ENCODE peak calls at places on chromosomes 2 and 18, in six cellular contexts. X is stomach, E is astrocyte, Z is psoas muscle, U is BJ, N is bronchial epithelial cell. B is an unnamed sample.

GRCh38 chr2:38959938-38960608 is 70.4 kb downstream of the ARHGEF33 start:
- DNase-seq in N (peak; percentile 63), Z (peak; percentile 87), E (peak; percentile 83), X (peak; percentile 70), U (no peak), B (peak; percentile 67)

GRCh38 chr2:51673628-51674027 is 641.7 kb upstream of the NRXN1 start:
- DNase-seq in N (no peak), U (no peak), X (no peak), Z (no peak), E (no peak), B (no peak)

GRCh38 chr2:199428291-199428690 is 29.4 kb downstream of the SATB2 start:
- DNase-seq in X (no peak), Z (no peak), U (no peak), N (no peak), E (no peak), B (no peak)

GRCh38 chr2:240868286-240869108 is at the start of gene AGXT:
- DNase-seq in N (no peak), U (peak; percentile 14), E (peak; percentile 6), X (no peak), Z (no peak), B (no peak)

GRCh38 chr2:235001237-235002133 is 49.7 kb downstream of the SH3BP4 start:
- DNase-seq in N (no peak), U (no peak), Z (peak; percentile 19), X (peak; percentile 57), E (no peak), B (no peak)

GRCh38 chr18:21110667-21111350 is 804 bp downstream of the ROCK1 start:
- DNase-seq in E (peak; percentile 46), N (peak; percentile 35), X (peak; percentile 57), Z (peak; percentile 64), U (no peak), B (no peak)

GRCh38 chr2:143787674-143788073 is 658.5 kb downstream of the ARHGAP15 start:
- DNase-seq in U (no peak), E (no peak), N (peak; percentile 55), X (no peak), Z (no peak), B (no peak)

GRCh38 chr2:64410673-64411072 is 43.3 kb upstream of the LGALSL start:
- DNase-seq in Z (no peak), E (no peak), U (no peak), X (no peak), N (no peak), B (no peak)

GRCh38 chr2:264493-265468 is at the start of gene ACP1:
- DNase-seq in E (peak; percentile 78), N (peak; percentile 93), U (peak; percentile 69), Z (peak; percentile 96), X (peak; percentile 99), B (peak; percentile 86)

GRCh38 chr2:195370167-195370943 is 286.7 kb upstream of the SLC39A10 start:
- DNase-seq in U (no peak), X (no peak), Z (no peak), E (no peak), N (no peak), B (no peak)

GRCh38 chr2:36408198-36408703 is 52.7 kb downstream of the CRIM1 start:
- DNase-seq in Z (peak; percentile 42), X (no peak), E (peak; percentile 81), U (no peak), N (no peak), B (peak; percentile 34)

GRCh38 chr2:133062946-133063345 is 392.9 kb upstream of the LYPD1 start:
- DNase-seq in E (peak; percentile 49), N (no peak), X (no peak), U (no peak), Z (no peak), B (no peak)

GRCh38 chr2:237886702-237887481 is 27.5 kb downstream of the RAMP1 start:
- DNase-seq in U (no peak), E (peak; percentile 82), X (no peak), N (no peak), Z (peak; percentile 92), B (peak; percentile 55)

GRCh38 chr2:3033315-3033714 is 344.3 kb downstream of the EIPR1 start:
- DNase-seq in X (no peak), N (no peak), Z (no peak), E (no peak), U (no peak), B (no peak)

GRCh38 chr2:214695789-214696188 is 113.7 kb downstream of the BARD1 start:
- DNase-seq in X (no peak), Z (no peak), E (no peak), U (no peak), N (peak; percentile 27), B (no peak)

GRCh38 chr18:37590346-37590745 is 24.7 kb upstream of the CELF4 start:
- DNase-seq in Z (no peak), N (no peak), E (no peak), U (no peak), X (no peak), B (no peak)

GRCh38 chr2:242085941-242086621 is 216.6 kb downstream of the RTP5 start:
- DNase-seq in N (no peak), X (peak; percentile 64), U (no peak), E (no peak), Z (no peak), B (no peak)

GRCh38 chr2:105239924-105240323 is 1.6 kb upstream of the GPR45 start:
- DNase-seq in Z (no peak), X (no peak), N (no peak), U (peak; percentile 82), E (peak; percentile 97), B (peak; percentile 73)

GRCh38 chr18:46152808-46153617 is 48.8 kb downstream of the HAUS1 start:
- DNase-seq in U (no peak), E (peak; percentile 27), X (no peak), Z (peak; percentile 82), N (peak; percentile 86), B (no peak)

GRCh38 chr2:130834091-130834922 is 2.4 kb upstream of the ARHGEF4 start:
- DNase-seq in E (peak; percentile 62), X (no peak), N (peak; percentile 55), Z (peak; percentile 26), U (no peak), B (no peak)

GRCh38 chr2:190802810-190803209 is 77.8 kb upstream of the GLS start:
- DNase-seq in E (no peak), N (no peak), U (no peak), X (no peak), Z (no peak), B (no peak)

GRCh38 chr2:212863185-212863588 is 288.2 kb downstream of the IKZF2 start:
- DNase-seq in Z (no peak), X (peak; percentile 33), U (no peak), N (peak; percentile 48), E (no peak), B (no peak)

GRCh38 chr2:43225093-43225787 is 1.2 kb downstream of the ZFP36L2 start:
- DNase-seq in X (peak; percentile 67), Z (peak; percentile 78), U (no peak), E (peak; percentile 57), N (no peak), B (peak; percentile 45)

GRCh38 chr18:35516789-35517188 is 19.0 kb upstream of the INO80C start:
- DNase-seq in E (no peak), Z (no peak), U (no peak), N (no peak), X (no peak), B (no peak)

GRCh38 chr2:9631976-9632700 is 1.3 kb upstream of the YWHAQ start:
- DNase-seq in Z (no peak), E (no peak), U (no peak), X (no peak), N (no peak), B (no peak)

GRCh38 chr18:49652841-49653240 is 91.0 kb downstream of the LIPG start:
- DNase-seq in E (no peak), N (no peak), U (no peak), X (no peak), Z (no peak), B (no peak)

GRCh38 chr2:20403693-20404381 is 43.0 kb upstream of the RHOB start:
- DNase-seq in E (no peak), U (no peak), N (no peak), Z (no peak), X (no peak), B (no peak)

DNA sequence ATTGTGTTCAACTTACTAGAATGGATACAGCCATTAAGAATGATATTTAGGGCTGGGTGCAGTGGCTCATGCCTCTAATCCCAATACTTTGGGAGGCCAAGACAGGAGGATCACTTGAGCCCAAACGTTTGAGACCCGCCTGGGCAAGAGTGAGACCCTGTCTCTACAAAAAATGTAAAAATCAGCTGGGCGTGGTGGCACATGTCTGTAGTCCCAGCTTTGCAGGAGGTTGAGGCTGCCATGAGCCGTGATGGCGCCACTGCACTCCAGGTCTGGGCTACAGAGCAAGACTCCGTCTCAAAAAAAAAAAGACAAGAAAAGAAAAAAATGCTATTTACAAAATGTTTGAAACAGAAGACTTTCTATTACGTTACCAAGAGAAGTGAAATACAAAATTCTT is 30.0 kb downstream of the REEP1 start:
- DNase-seq in E (no peak), N (no peak), Z (no peak), X (no peak), U (no peak), B (no peak)
- H3K27me3 ChIP-seq in E (peaks cover 7% of the 10 kb centered on the region), N (peaks cover 7% of the 10 kb centered on the region), Z (no peaks in the 10 kb centered on the region), X (no peaks in the 10 kb centered on the region), U (no peaks in the 10 kb centered on the region), B (peaks cover 23% of the 10 kb centered on the region)

DNA sequence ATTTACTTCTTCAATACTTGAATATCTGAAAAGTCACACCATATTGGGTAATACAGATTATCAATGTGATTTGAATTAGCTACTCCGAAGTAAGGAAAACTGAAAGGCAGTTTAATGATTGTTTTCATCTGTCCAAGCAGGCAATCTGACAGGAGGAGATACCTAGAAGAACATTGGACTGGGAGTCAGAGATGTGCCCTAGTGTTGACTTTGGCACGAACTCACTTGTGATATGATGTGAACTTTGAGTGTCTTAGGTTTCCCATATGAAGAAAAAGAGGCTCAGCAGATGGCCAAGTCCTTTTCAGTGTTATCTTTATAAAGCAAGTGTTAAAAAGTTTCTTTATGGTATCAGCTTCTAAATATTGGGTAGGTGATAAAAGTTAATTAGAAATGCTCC is 287.1 kb downstream of the MTX2 start:
- DNase-seq in E (no peak), N (no peak), U (no peak), Z (no peak), X (no peak), B (no peak)
- H3K27me3 ChIP-seq in E (peaks cover 21% of the 10 kb centered on the region), N (no peaks in the 10 kb centered on the region), U (peaks cover 5% of the 10 kb centered on the region), Z (no peaks in the 10 kb centered on the region), X (no peaks in the 10 kb centered on the region), B (no peaks in the 10 kb centered on the region)

DNA sequence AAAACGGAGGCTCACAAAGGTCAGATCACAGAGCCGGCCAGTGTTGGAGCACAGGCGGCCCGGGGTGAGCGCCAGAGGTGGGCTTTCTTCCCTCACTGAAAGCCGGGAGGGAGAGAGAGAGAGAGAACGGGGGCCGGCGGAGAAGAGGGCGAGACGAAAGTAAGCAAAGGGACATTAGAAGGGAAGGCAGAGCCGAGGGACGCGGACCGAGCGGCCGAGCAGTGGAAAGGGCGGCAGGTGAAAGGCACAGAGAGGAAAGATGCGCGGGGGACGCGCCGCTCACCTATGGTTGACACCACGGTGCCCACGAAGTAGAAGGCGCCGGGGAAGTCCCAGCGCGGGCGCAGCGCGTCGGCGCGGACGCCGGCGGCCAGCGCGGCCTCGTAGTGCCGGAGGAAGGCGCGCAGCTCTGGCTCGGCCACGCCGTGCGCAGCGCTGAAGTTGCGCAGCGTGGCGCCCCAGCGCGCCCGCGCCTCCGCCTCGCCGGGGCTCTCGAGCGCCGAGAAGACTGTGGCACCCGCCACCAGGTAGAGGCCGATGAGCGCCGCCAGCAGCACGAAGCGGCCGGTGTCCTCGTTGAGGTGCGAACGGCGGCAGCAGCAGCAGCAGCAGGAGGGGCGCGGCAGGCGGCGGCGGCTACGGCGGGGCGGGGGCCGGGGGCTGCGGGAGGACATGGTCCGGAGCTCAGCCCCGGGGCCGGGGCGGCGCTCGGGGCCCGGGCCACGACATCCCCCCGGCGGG is 166.9 kb downstream of the MSH2 start:
- DNase-seq in U (no peak), E (peak; percentile 12), Z (no peak), X (no peak), N (no peak), B (no peak)
- H3K27me3 ChIP-seq in U (peaks cover 28% of the 10 kb centered on the region), E (peaks cover 67% of the 10 kb centered on the region), Z (peaks cover 13% of the 10 kb centered on the region), X (peaks cover 55% of the 10 kb centered on the region), N (peaks cover 26% of the 10 kb centered on the region), B (peaks cover 60% of the 10 kb centered on the region)

GRCh38 chr2:185857676-185858075 is 119.1 kb downstream of the FSIP2 start:
- DNase-seq in U (no peak), E (peak; percentile 19), N (peak; percentile 75), Z (no peak), X (no peak), B (no peak)
- H3K27me3 ChIP-seq in U (no peaks in the 10 kb centered on the region), E (no peaks in the 10 kb centered on the region), N (no peaks in the 10 kb centered on the region), Z (no peaks in the 10 kb centered on the region), X (no peaks in the 10 kb centered on the region), B (no peaks in the 10 kb centered on the region)

B was measured in AG04450.